ENCODE peak calls at places on chromosomes 11 and 22, in six cellular contexts. R, T, K, X, S and Z are unnamed samples.

GRCh38 chr22:45163417-45164216 is at the start of gene NUP50:
- DNase-seq in X (peak), R (peak), S (peak), T (peak), K (peak), Z (peak)

GRCh38 chr22:47051435-47052175 is 289.2 kb downstream of the TBC1D22A start:
- DNase-seq in S (no peak), R (no peak), K (no peak), T (no peak), X (no peak), Z (no peak)

GRCh38 chr11:110833033-110833484 is 120.8 kb upstream of the ARHGAP20 start:
- DNase-seq in T (no peak), R (no peak), K (no peak), S (peak), X (no peak), Z (no peak)

GRCh38 chr11:10414659-10415058 is 40.4 kb upstream of the AMPD3 start:
- DNase-seq in T (peak), X (no peak), R (no peak), K (no peak), S (peak), Z (no peak)

GRCh38 chr11:88806410-88806809 is 259.4 kb downstream of the GRM5 start:
- DNase-seq in S (no peak), T (no peak), R (no peak), K (no peak), X (no peak), Z (no peak)

GRCh38 chr11:61164610-61165424 is 3.6 kb upstream of the VPS37C start:
- DNase-seq in S (no peak), T (no peak), K (no peak), R (no peak), X (no peak), Z (no peak)

GRCh38 chr11:120331301-120331966 is 4.8 kb upstream of the ARHGEF12 start:
- DNase-seq in S (no peak), X (no peak), K (no peak), T (no peak), R (no peak), Z (peak)

GRCh38 chr11:36304349-36304748 is 8.3 kb downstream of the PRR5L start:
- DNase-seq in S (no peak), T (peak), K (no peak), X (no peak), R (no peak), Z (no peak)

GRCh38 chr11:65487467-65488272 is 11.2 kb upstream of the MALAT1 start:
- DNase-seq in K (no peak), S (peak), R (peak), T (peak), X (peak), Z (peak)

GRCh38 chr11:120547871-120548681 is 36.5 kb downstream of the GRIK4 start:
- DNase-seq in S (peak), K (no peak), T (peak), R (peak), X (no peak), Z (peak)

GRCh38 chr11:86916330-86916729 is 38.9 kb downstream of the FZD4 start:
- DNase-seq in K (no peak), X (no peak), R (no peak), T (no peak), S (peak), Z (peak)

GRCh38 chr11:95419915-95420314 is 188.9 kb upstream of the SESN3 start:
- DNase-seq in S (peak), R (no peak), T (no peak), K (no peak), X (no peak), Z (no peak)

GRCh38 chr11:613369-613968 is 2.3 kb downstream of the IRF7 start:
- DNase-seq in S (peak), R (no peak), T (peak), X (peak), K (no peak), Z (peak)

GRCh38 chr11:17010851-17011420 is 3.3 kb downstream of the PLEKHA7 start:
- DNase-seq in S (no peak), T (no peak), X (no peak), K (no peak), R (no peak), Z (no peak)

GRCh38 chr11:57214494-57214893 is 22.6 kb downstream of the APLNR start:
- DNase-seq in X (no peak), S (no peak), R (no peak), K (no peak), T (no peak), Z (peak)

GRCh38 chr11:113397212-113397611 is 9.6 kb downstream of the ANKK1 start:
- DNase-seq in X (no peak), K (no peak), S (no peak), T (no peak), R (no peak), Z (no peak)

GRCh38 chr22:38415561-38416321 is 39.3 kb downstream of the KCNJ4 start:
- DNase-seq in X (peak), S (no peak), R (no peak), K (no peak), T (no peak), Z (no peak)

GRCh38 chr22:36285017-36285416 is 32.1 kb downstream of the APOL1 start:
- DNase-seq in S (no peak), T (no peak), K (no peak), R (no peak), X (no peak), Z (no peak)

GRCh38 chr11:39374963-39375698 is 2084.3 kb downstream of the LRRC4C start:
- DNase-seq in T (peak), S (peak), R (peak), X (peak), K (no peak), Z (peak)

GRCh38 chr22:27534720-27535125 is 266.8 kb downstream of the MN1 start:
- DNase-seq in K (no peak), X (no peak), S (no peak), R (peak), T (no peak), Z (no peak)

GRCh38 chr11:64457416-64458010 is 98.6 kb downstream of the RPS6KA4 start:
- DNase-seq in X (no peak), T (no peak), K (no peak), S (no peak), R (no peak), Z (no peak)

GRCh38 chr22:46971141-46971775 is 208.8 kb downstream of the TBC1D22A start:
- DNase-seq in K (no peak), R (no peak), X (no peak), T (no peak), S (peak), Z (no peak)

GRCh38 chr11:100639140-100639539 is 47.9 kb upstream of the ARHGAP42 start:
- DNase-seq in K (no peak), T (no peak), S (peak), R (no peak), X (no peak), Z (peak)

GRCh38 chr22:25397616-25398015 is 166.9 kb upstream of the GRK3 start:
- DNase-seq in R (no peak), T (no peak), S (no peak), K (no peak), X (no peak), Z (no peak)

GRCh38 chr22:28282346-28282745 is 363.3 kb upstream of the PITPNB start:
- DNase-seq in R (no peak), T (no peak), S (no peak), K (no peak), X (no peak), Z (no peak)

GRCh38 chr11:123478352-123478986 is 48.4 kb downstream of the GRAMD1B start:
- DNase-seq in R (peak), S (peak), X (peak), K (peak), T (peak), Z (peak)

GRCh38 chr22:17130199-17130598 is 9.0 kb upstream of the TMEM121B start:
- DNase-seq in R (no peak), S (no peak), X (no peak), K (no peak), T (no peak), Z (no peak)

GRCh38 chr22:39723899-39724351 is 153.4 kb downstream of the CACNA1I start:
- DNase-seq in K (no peak), T (peak), R (peak), S (no peak), X (peak), Z (no peak)

GRCh38 chr11:62999649-63000048 is 14.9 kb upstream of the SLC22A6 start:
- DNase-seq in K (no peak), S (no peak), T (no peak), R (no peak), X (no peak), Z (no peak)

GRCh38 chr11:120326845-120327281 is 1.8 kb downstream of the TLCD5 start:
- DNase-seq in X (no peak), R (no peak), T (no peak), K (no peak), S (no peak), Z (peak)

GRCh38 chr11:124961972-124962609 is 8.1 kb downstream of the CCDC15 start:
- DNase-seq in T (peak), R (peak), S (peak), K (peak), X (peak), Z (peak)

GRCh38 chr22:43435851-43436535 is 24.2 kb downstream of the MPPED1 start:
- DNase-seq in S (no peak), T (no peak), X (no peak), R (no peak), K (no peak), Z (no peak)

GRCh38 chr11:6405039-6405667 is 13.7 kb downstream of the APBB1 start:
- DNase-seq in R (no peak), S (no peak), X (no peak), K (no peak), T (no peak), Z (no peak)

GRCh38 chr11:64684357-64684756 is 38.6 kb downstream of the NRXN2 start:
- DNase-seq in T (no peak), R (no peak), X (no peak), S (no peak), K (no peak), Z (no peak)

GRCh38 chr11:73318501-73319011 is 10.5 kb downstream of the ARHGEF17 start:
- DNase-seq in T (no peak), R (no peak), S (no peak), X (no peak), K (no peak), Z (no peak)

GRCh38 chr11:22677153-22677890 is 10.9 kb downstream of the GAS2 start:
- DNase-seq in S (no peak), T (peak), K (no peak), R (no peak), X (no peak), Z (no peak)

GRCh38 chr22:19964701-19965386 is 23.2 kb upstream of the TXNRD2 start:
- DNase-seq in T (no peak), K (no peak), X (no peak), R (no peak), S (no peak), Z (no peak)

GRCh38 chr11:117232022-117232878 is at the start of the genes PCSK7 and RNF214:
- DNase-seq in X (peak), T (peak), R (peak), K (peak), S (peak), Z (peak)
- TF ChIP-seq POLR2A in X (peak), T (peak), R (no peak), K (peak), S (peak), Z (peak)

GRCh38 chr11:12079726-12080556 is 30.4 kb upstream of the MICAL2 start:
- DNase-seq in X (no peak), K (no peak), R (peak), T (no peak), S (peak), Z (peak)
- TF ChIP-seq MYC in X (no peak), K (no peak), R (no peak), T (no peak), S (no peak), Z (peak)

DNA sequence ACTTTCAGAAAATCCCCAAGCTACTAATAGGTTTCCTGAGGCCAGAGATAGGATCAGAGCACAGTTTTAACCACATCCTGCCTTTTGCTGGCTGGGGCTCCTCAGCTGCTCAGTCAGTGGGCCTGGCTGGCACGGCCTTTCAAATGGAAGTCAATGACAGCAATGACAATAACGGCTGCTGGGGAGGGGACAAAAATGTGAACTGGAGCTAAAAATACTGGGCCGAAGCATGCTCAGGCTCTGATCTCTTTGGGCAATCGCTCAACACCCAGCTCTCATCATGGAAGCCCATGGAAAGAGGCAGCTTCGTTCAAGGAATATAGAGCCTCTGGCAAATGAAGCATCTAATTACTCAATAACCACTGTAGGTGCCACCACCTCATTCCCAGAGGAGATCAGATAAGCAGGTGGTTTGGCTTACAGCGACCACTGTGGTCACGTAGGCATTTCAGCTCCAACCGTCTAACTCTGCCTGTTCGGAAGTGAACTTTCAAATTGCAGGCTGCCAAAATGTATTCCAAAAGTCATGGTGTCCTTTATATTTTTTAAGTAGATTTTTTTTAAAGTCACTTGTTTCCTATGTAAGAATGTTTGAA is 14.3 kb downstream of the WT1 start:
- DNase-seq in X (peak), R (no peak), T (peak), K (peak), S (no peak), Z (no peak)
- TF ChIP-seq POLR2A in X (peak), R (no peak), T (no peak), K (no peak), S (no peak), Z (no peak)

GRCh38 chr11:70628881-70629844 is 230.8 kb downstream of the CTTN start:
- DNase-seq in T (peak), K (no peak), R (no peak), X (peak), S (no peak), Z (no peak)
- TF ChIP-seq MYC in T (no peak), K (no peak), R (no peak), X (no peak), S (no peak), Z (no peak)

DNA sequence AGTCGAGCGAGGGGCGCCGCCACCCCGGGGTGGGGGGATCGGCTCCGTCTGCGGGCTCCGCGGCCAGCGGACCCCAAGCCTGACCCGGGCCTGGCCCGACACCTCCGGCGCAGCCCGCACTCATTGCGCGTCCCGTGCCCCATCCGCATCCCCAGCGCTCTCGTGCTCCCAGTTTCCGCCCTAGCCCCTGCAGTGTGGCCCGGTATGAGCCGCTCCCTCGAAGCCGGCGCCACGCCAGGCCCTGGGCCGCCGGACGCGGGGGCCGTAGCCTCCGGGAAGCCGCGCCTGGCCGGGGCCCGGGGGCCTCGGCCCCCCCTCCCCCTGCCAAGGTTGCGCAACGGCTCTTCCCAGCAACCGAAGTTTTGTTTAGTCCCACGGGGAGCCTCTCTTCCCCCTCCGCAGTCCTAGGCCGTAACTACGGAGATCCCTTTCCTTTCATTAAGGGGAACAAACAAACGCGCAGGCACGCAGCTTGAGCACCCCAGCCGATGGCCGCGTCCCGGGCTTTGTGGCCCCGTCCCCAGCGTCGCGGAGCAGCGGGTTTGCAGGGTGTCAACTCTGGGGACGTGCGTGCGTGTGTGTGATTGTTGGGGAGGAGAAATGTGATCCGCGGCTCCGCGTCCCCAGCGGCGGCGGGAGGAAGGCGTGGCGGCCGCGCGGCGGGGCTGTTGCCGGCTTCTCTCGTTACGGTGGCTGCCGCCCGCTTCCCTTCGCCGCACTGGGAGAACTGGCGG is 883 bp downstream of the HIPK3 start:
- DNase-seq in X (peak), T (peak), S (peak), R (peak), K (no peak), Z (peak)
- TF ChIP-seq POLR2A in X (peak), T (peak), S (no peak), R (peak), K (peak), Z (peak)

GRCh38 chr22:50317178-50317577 is 9.6 kb downstream of the DENND6B start:
- DNase-seq in T (no peak), X (no peak), S (no peak), R (no peak), K (no peak), Z (no peak)
- TF ChIP-seq MYC in T (no peak), X (no peak), S (no peak), R (no peak), K (no peak), Z (no peak)

GRCh38 chr11:77086521-77087472 is 15.8 kb upstream of the OMP start:
- DNase-seq in R (peak), X (no peak), S (no peak), T (no peak), K (no peak), Z (no peak)
- TF ChIP-seq POLR2A in R (no peak), X (no peak), S (no peak), T (no peak), K (no peak), Z (no peak)

GRCh38 chr11:116969694-116970093 is 128.5 kb downstream of the SIK3 start:
- DNase-seq in S (no peak), T (no peak), R (no peak), K (no peak), X (no peak), Z (no peak)

GRCh38 chr11:116973270-116973669 is 125.0 kb downstream of the SIK3 start:
- DNase-seq in K (no peak), T (no peak), X (no peak), S (no peak), R (no peak), Z (no peak)

GRCh38 chr11:116972692-116973091 is 125.5 kb downstream of the SIK3 start:
- DNase-seq in T (peak), S (no peak), K (no peak), R (no peak), X (no peak), Z (peak)

GRCh38 chr11:116975661-116976060 is 122.6 kb downstream of the SIK3 start:
- DNase-seq in K (no peak), S (no peak), X (no peak), R (no peak), T (no peak), Z (no peak)

DNA sequence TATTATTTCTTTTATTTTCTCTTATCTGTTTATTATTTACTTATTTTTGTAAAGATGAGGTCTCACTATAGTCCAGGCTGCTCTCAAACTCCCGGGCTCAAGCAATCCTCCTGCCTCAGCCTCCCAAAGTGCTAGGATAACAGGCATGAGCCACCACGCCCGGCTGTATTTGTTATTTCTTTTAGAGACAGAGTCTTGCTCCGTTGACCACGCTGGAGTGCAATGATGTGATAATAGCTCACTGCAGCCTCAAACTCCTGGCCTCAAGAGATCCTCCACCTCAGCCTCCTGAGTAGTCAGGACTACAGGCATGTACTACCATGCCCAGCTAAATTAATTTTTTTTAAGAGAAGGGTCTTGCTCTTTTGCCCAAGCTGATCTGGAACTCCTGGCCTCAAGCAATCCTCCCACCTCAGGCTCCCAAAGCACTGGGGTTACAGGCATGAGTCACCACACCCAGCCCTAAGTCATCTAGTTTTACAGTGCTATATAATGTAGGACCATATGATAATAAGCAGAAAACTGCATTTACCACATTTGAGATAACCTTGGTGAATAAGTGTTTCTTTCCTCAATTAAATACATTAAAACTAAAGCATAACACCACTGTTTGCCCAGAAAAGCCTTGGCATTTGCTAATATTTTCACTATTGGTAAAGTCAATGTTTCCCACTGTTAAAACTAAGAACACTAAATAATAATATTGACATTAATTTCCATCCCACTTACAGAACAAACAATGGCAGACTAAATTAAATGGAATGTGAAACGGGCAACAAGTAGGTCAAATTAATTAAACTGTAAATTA is 127.5 kb downstream of the SIK3 start:
- DNase-seq in T (peak), X (no peak), R (no peak), K (no peak), S (no peak), Z (no peak)
- TF ChIP-seq MYC in T (no peak), X (no peak), R (no peak), K (no peak), S (no peak), Z (no peak)

GRCh38 chr11:68099474-68100405 is 21.4 kb downstream of the CHKA start:
- DNase-seq in K (peak), R (peak), T (no peak), X (peak), S (peak), Z (no peak)
- TF ChIP-seq POLR2A in K (no peak), R (peak), T (no peak), X (no peak), S (no peak), Z (no peak)

GRCh38 chr22:32469799-32470212 is 4.8 kb upstream of the FBXO7 start:
- DNase-seq in R (no peak), T (peak), S (no peak), K (no peak), X (peak), Z (peak)
- TF ChIP-seq MYC in R (no peak), T (no peak), S (no peak), K (no peak), X (no peak), Z (no peak)